ENCODE peak calls at places on chromosome 9, in nine cellular contexts. W, R, M, F, O, B, J, X and V are unnamed samples.

GRCh38 chr9:12843735-12844134 is 68.9 kb downstream of the LURAP1L start:
- DNase-seq in W (no peak), R (no peak), M (no peak), F (no peak), O (no peak), B (no peak), J (no peak), X (no peak), V (no peak)

GRCh38 chr9:125987420-125987819 is 240.2 kb downstream of the PBX3 start:
- DNase-seq in W (peak; percentile 32), R (no peak), M (no peak), F (no peak), O (no peak), B (no peak), J (no peak), X (no peak), V (no peak)

GRCh38 chr9:69253057-69253456 is 72.0 kb upstream of the ENTREP1 start:
- DNase-seq in W (no peak), R (peak; percentile 17), M (peak; percentile 2), F (no peak), O (no peak), B (no peak), J (no peak), X (no peak), V (no peak)

GRCh38 chr9:106482733-106483132 is 380.2 kb upstream of the ZNF462 start:
- DNase-seq in W (no peak), R (no peak), M (no peak), F (no peak), O (no peak), B (no peak), J (no peak), X (no peak), V (no peak)

GRCh38 chr9:72383978-72384709 is 19.1 kb upstream of the ZFAND5 start:
- DNase-seq in W (no peak), R (peak; percentile 92), M (peak; percentile 81), F (no peak), O (no peak), B (no peak), J (no peak), X (no peak), V (no peak)

GRCh38 chr9:116297346-116297745 is 143.8 kb downstream of the PAPPA start:
- DNase-seq in W (no peak), R (no peak), M (no peak), F (no peak), O (no peak), B (no peak), J (no peak), X (no peak), V (no peak)

GRCh38 chr9:99556998-99557397 is 264.7 kb upstream of the NR4A3 start:
- DNase-seq in W (no peak), R (no peak), M (no peak), F (no peak), O (no peak), B (no peak), J (no peak), X (no peak), V (no peak)

GRCh38 chr9:97845130-97845529 is 7.9 kb upstream of the FOXE1 start:
- DNase-seq in W (no peak), R (peak; percentile 45), M (no peak), F (no peak), O (no peak), B (no peak), J (no peak), X (no peak), V (no peak)

GRCh38 chr9:806285-807156 is 35.0 kb upstream of the DMRT1 start:
- DNase-seq in W (no peak), R (peak; percentile 57), M (peak; percentile 64), F (no peak), O (no peak), B (no peak), J (no peak), X (no peak), V (no peak)

GRCh38 chr9:69188975-69189374 is 14.9 kb downstream of the TJP2 start:
- DNase-seq in W (no peak), R (no peak), M (no peak), F (no peak), O (no peak), B (no peak), J (no peak), X (no peak), V (no peak)

GRCh38 chr9:95813923-95814322 is 61.6 kb upstream of the ERCC6L2 start:
- DNase-seq in W (no peak), R (no peak), M (no peak), F (no peak), O (no peak), B (no peak), J (no peak), X (no peak), V (no peak)

GRCh38 chr9:137411670-137412380 is 11.1 kb downstream of the EXD3 start:
- DNase-seq in W (peak; percentile 89), R (peak; percentile 86), M (peak; percentile 85), F (peak; percentile 78), O (no peak), B (no peak), J (peak; percentile 82), X (peak; percentile 81), V (peak; percentile 83)
- H3K4me3 ChIP-seq in W (peak overlapping the region; percentile 7), R (no peak overlapping the region), M (no peak overlapping the region), F (no peak overlapping the region), O (no peak overlapping the region), B (no peak overlapping the region), J (peak overlapping the region; percentile 28), X (no peak overlapping the region), V (no peak overlapping the region)

GRCh38 chr9:135789838-135790291 is 87.9 kb downstream of the KCNT1 start:
- DNase-seq in W (no peak), R (no peak), M (no peak), F (no peak), O (peak; percentile 9), B (no peak), J (no peak), X (no peak), V (no peak)

GRCh38 chr9:135787317-135787716 is 85.3 kb downstream of the KCNT1 start:
- DNase-seq in W (no peak), R (no peak), M (no peak), F (no peak), O (no peak), B (no peak), J (no peak), X (no peak), V (no peak)

GRCh38 chr9:135787776-135788575 is 86.0 kb downstream of the KCNT1 start:
- DNase-seq in W (no peak), R (no peak), M (no peak), F (no peak), O (peak; percentile 4), B (no peak), J (no peak), X (no peak), V (no peak)

GRCh38 chr9:135790356-135790755 is 88.4 kb downstream of the KCNT1 start:
- DNase-seq in W (no peak), R (no peak), M (no peak), F (no peak), O (no peak), B (no peak), J (no peak), X (peak; percentile 7), V (no peak)

DNA sequence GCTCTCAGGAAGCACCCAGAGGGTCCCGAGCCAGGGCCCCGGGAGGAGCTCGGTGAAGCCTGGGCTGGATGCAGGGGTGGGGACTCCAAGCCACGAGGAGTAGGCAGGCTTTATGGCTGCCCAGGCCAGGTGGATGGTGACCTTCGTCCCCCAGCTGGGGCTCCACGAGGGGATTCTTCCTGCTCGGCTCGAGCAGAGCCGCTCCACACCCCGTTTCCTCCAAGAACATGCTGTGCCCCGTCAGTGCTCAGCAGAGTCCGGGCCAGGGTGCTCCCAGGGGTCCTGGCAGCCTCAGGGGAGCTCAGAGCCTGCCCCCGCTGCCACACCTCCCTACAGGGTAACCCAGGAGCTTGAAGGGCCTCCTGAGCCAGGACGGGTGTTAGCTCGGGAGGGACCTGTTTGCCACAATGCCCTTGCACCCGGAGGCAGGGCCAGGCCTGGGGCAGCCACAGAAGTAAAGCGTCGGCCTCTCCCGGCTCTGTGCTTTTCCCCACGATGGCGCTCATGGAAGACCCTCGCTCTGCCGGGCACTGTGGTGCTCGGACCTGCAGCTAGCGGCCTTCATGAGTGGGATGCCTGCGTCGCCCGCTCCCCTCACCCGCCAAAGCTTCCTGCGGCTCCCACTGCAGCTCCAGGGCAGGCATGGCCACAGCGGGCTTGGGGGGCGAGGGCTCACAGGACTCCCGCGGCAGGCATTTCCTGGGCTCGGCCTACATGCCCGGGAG is 86.8 kb downstream of the KCNT1 start:
- DNase-seq in W (no peak), R (no peak), M (no peak), F (no peak), O (no peak), B (no peak), J (no peak), X (no peak), V (no peak)
- H3K4me3 ChIP-seq in W (no peak overlapping the region), R (no peak overlapping the region), M (no peak overlapping the region), F (no peak overlapping the region), O (no peak overlapping the region), B (no peak overlapping the region), J (no peak overlapping the region), X (no peak overlapping the region), V (no peak overlapping the region)

GRCh38 chr9:5510360-5510931 is at the start of gene PDCD1LG2:
- DNase-seq in W (no peak), R (peak; percentile 89), M (peak; percentile 81), F (peak; percentile 28), O (no peak), B (no peak), J (no peak), X (no peak), V (no peak)

GRCh38 chr9:5512658-5513452 is 2.5 kb downstream of the PDCD1LG2 start:
- DNase-seq in W (no peak), R (peak; percentile 10), M (no peak), F (no peak), O (no peak), B (no peak), J (no peak), X (no peak), V (no peak)

GRCh38 chr9:5510991-5511390 is 660 bp downstream of the PDCD1LG2 start:
- DNase-seq in W (no peak), R (peak; percentile 56), M (peak; percentile 20), F (no peak), O (no peak), B (no peak), J (no peak), X (no peak), V (no peak)

GRCh38 chr9:5511935-5512580 is 1.7 kb downstream of the PDCD1LG2 start:
- DNase-seq in W (no peak), R (peak; percentile 48), M (peak; percentile 11), F (no peak), O (no peak), B (no peak), J (no peak), X (no peak), V (no peak)

GRCh38 chr9:5511476-5511875 is 1.1 kb downstream of the PDCD1LG2 start:
- DNase-seq in W (no peak), R (peak; percentile 40), M (peak; percentile 5), F (no peak), O (no peak), B (no peak), J (no peak), X (no peak), V (no peak)
- H3K4me3 ChIP-seq in W (no peak overlapping the region), R (peak overlapping the region; percentile 79), M (peak overlapping the region; percentile 62), F (no peak overlapping the region), O (no peak overlapping the region), B (no peak overlapping the region), J (peak overlapping the region; percentile 55), X (no peak overlapping the region), V (no peak overlapping the region)

DNA sequence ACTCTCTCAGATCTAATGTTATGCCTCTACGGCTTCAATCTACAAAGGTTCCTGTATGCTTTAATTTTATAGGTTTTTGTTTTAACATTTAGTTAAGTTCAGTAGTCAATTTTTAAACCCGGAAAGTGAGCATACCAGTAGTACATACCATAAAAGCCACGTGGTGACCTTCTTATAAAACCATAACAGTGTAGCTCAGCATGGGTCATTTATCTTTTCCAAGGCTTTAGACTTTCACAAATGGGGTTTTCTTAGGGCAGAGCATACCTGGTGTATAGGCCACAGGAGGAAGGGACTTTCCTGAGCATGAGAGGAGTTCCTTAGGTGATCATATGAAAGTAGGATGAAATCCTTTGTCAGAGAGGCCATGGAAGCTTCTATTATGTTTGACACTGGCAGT is 23.2 kb downstream of the ECM2 start:
- DNase-seq in W (no peak), R (no peak), M (no peak), F (no peak), O (no peak), B (no peak), J (no peak), X (no peak), V (no peak)
- H3K4me3 ChIP-seq in W (no peak overlapping the region), R (no peak overlapping the region), M (no peak overlapping the region), F (no peak overlapping the region), O (no peak overlapping the region), B (no peak overlapping the region), J (no peak overlapping the region), X (no peak overlapping the region), V (no peak overlapping the region)